ENCODE peak calls at places on chromosomes 4 and X, in seven cellular contexts. One of them, this sample, is unnamed.

GRCh38 chr4:76315267-76315918 is 8.9 kb downstream of the STBD1 start:
- DNase-seq in fibroblast of the conjunctiva: no peak
- DNase-seq in Ammon's horn: no peak
- DNase-seq in activated naive CD8-positive, alpha-beta T cell treated with anti-CD3 and anti-CD28 coated beads, Interleukin-2, amount 50 U/mL, for 24 hours: no peak
- DNase-seq in psoas muscle: no peak
- DNase-seq in uterus: no peak
- DNase-seq in stimulated activated CD4-positive, alpha-beta T cell treated with anti-CD3 and anti-CD28 coated beads, Interleukin-2, amount 100 ng/mL, for 24 hours: no peak
- DNase-seq in this sample: no peak

GRCh38 chr4:15868065-15868464 is 70.5 kb downstream of the FGFBP1 start:
- DNase-seq in fibroblast of the conjunctiva: peak
- DNase-seq in Ammon's horn: no peak
- DNase-seq in stimulated activated CD4-positive, alpha-beta T cell treated with anti-CD3 and anti-CD28 coated beads, Interleukin-2, amount 100 ng/mL, for 24 hours: no peak
- DNase-seq in psoas muscle: no peak
- DNase-seq in activated naive CD8-positive, alpha-beta T cell treated with anti-CD3 and anti-CD28 coated beads, Interleukin-2, amount 50 U/mL, for 24 hours: no peak
- DNase-seq in uterus: no peak
- DNase-seq in this sample: no peak

GRCh38 chr4:38328963-38329729 is 334.9 kb upstream of the KLF3 start:
- DNase-seq in uterus: no peak
- DNase-seq in fibroblast of the conjunctiva: no peak
- DNase-seq in stimulated activated CD4-positive, alpha-beta T cell treated with anti-CD3 and anti-CD28 coated beads, Interleukin-2, amount 100 ng/mL, for 24 hours: no peak
- DNase-seq in activated naive CD8-positive, alpha-beta T cell treated with anti-CD3 and anti-CD28 coated beads, Interleukin-2, amount 50 U/mL, for 24 hours: no peak
- DNase-seq in psoas muscle: no peak
- DNase-seq in Ammon's horn: no peak
- DNase-seq in this sample: no peak

GRCh38 chr4:151527699-151528098 is 118.7 kb downstream of the FHIP1A start:
- DNase-seq in uterus: no peak
- DNase-seq in fibroblast of the conjunctiva: no peak
- DNase-seq in stimulated activated CD4-positive, alpha-beta T cell treated with anti-CD3 and anti-CD28 coated beads, Interleukin-2, amount 100 ng/mL, for 24 hours: no peak
- DNase-seq in activated naive CD8-positive, alpha-beta T cell treated with anti-CD3 and anti-CD28 coated beads, Interleukin-2, amount 50 U/mL, for 24 hours: no peak
- DNase-seq in psoas muscle: no peak
- DNase-seq in Ammon's horn: no peak
- DNase-seq in this sample: no peak

GRCh38 chr4:141609243-141609642 is 27.1 kb upstream of the IL15 start:
- DNase-seq in activated naive CD8-positive, alpha-beta T cell treated with anti-CD3 and anti-CD28 coated beads, Interleukin-2, amount 50 U/mL, for 24 hours: no peak
- DNase-seq in fibroblast of the conjunctiva: no peak
- DNase-seq in Ammon's horn: no peak
- DNase-seq in uterus: no peak
- DNase-seq in psoas muscle: no peak
- DNase-seq in stimulated activated CD4-positive, alpha-beta T cell treated with anti-CD3 and anti-CD28 coated beads, Interleukin-2, amount 100 ng/mL, for 24 hours: no peak
- DNase-seq in this sample: no peak

GRCh38 chrX:34810364-34810763 is 132.2 kb upstream of the FAM47B start:
- DNase-seq in stimulated activated CD4-positive, alpha-beta T cell treated with anti-CD3 and anti-CD28 coated beads, Interleukin-2, amount 100 ng/mL, for 24 hours: no peak
- DNase-seq in fibroblast of the conjunctiva: no peak
- DNase-seq in uterus: no peak
- DNase-seq in activated naive CD8-positive, alpha-beta T cell treated with anti-CD3 and anti-CD28 coated beads, Interleukin-2, amount 50 U/mL, for 24 hours: no peak
- DNase-seq in Ammon's horn: no peak
- DNase-seq in psoas muscle: no peak
- DNase-seq in this sample: no peak

GRCh38 chr4:99074816-99075215 is 13.8 kb downstream of the ADH5 start:
- DNase-seq in activated naive CD8-positive, alpha-beta T cell treated with anti-CD3 and anti-CD28 coated beads, Interleukin-2, amount 50 U/mL, for 24 hours: no peak
- DNase-seq in fibroblast of the conjunctiva: no peak
- DNase-seq in Ammon's horn: no peak
- DNase-seq in uterus: no peak
- DNase-seq in stimulated activated CD4-positive, alpha-beta T cell treated with anti-CD3 and anti-CD28 coated beads, Interleukin-2, amount 100 ng/mL, for 24 hours: no peak
- DNase-seq in psoas muscle: no peak
- DNase-seq in this sample: no peak

GRCh38 chr4:137707626-137708025 is 175.3 kb upstream of the PCDH18 start:
- DNase-seq in Ammon's horn: no peak
- DNase-seq in uterus: no peak
- DNase-seq in activated naive CD8-positive, alpha-beta T cell treated with anti-CD3 and anti-CD28 coated beads, Interleukin-2, amount 50 U/mL, for 24 hours: no peak
- DNase-seq in fibroblast of the conjunctiva: peak
- DNase-seq in stimulated activated CD4-positive, alpha-beta T cell treated with anti-CD3 and anti-CD28 coated beads, Interleukin-2, amount 100 ng/mL, for 24 hours: no peak
- DNase-seq in psoas muscle: no peak
- DNase-seq in this sample: no peak

GRCh38 chr4:16783119-16783518 is 115.3 kb downstream of the LDB2 start:
- DNase-seq in stimulated activated CD4-positive, alpha-beta T cell treated with anti-CD3 and anti-CD28 coated beads, Interleukin-2, amount 100 ng/mL, for 24 hours: no peak
- DNase-seq in activated naive CD8-positive, alpha-beta T cell treated with anti-CD3 and anti-CD28 coated beads, Interleukin-2, amount 50 U/mL, for 24 hours: no peak
- DNase-seq in uterus: no peak
- DNase-seq in psoas muscle: no peak
- DNase-seq in Ammon's horn: no peak
- DNase-seq in fibroblast of the conjunctiva: no peak
- DNase-seq in this sample: no peak

GRCh38 chrX:103461156-103461555 is 58.1 kb downstream of the RAB40A start:
- DNase-seq in psoas muscle: no peak
- DNase-seq in stimulated activated CD4-positive, alpha-beta T cell treated with anti-CD3 and anti-CD28 coated beads, Interleukin-2, amount 100 ng/mL, for 24 hours: no peak
- DNase-seq in activated naive CD8-positive, alpha-beta T cell treated with anti-CD3 and anti-CD28 coated beads, Interleukin-2, amount 50 U/mL, for 24 hours: no peak
- DNase-seq in uterus: no peak
- DNase-seq in fibroblast of the conjunctiva: no peak
- DNase-seq in Ammon's horn: no peak
- DNase-seq in this sample: no peak

GRCh38 chr4:89254847-89255246 is 52.8 kb downstream of the GPRIN3 start:
- DNase-seq in activated naive CD8-positive, alpha-beta T cell treated with anti-CD3 and anti-CD28 coated beads, Interleukin-2, amount 50 U/mL, for 24 hours: peak
- DNase-seq in fibroblast of the conjunctiva: no peak
- DNase-seq in psoas muscle: no peak
- DNase-seq in Ammon's horn: peak
- DNase-seq in uterus: no peak
- DNase-seq in stimulated activated CD4-positive, alpha-beta T cell treated with anti-CD3 and anti-CD28 coated beads, Interleukin-2, amount 100 ng/mL, for 24 hours: peak
- DNase-seq in this sample: no peak

GRCh38 chr4:15893967-15894366 is 44.6 kb downstream of the FGFBP1 start:
- DNase-seq in psoas muscle: no peak
- DNase-seq in Ammon's horn: no peak
- DNase-seq in fibroblast of the conjunctiva: peak
- DNase-seq in stimulated activated CD4-positive, alpha-beta T cell treated with anti-CD3 and anti-CD28 coated beads, Interleukin-2, amount 100 ng/mL, for 24 hours: no peak
- DNase-seq in activated naive CD8-positive, alpha-beta T cell treated with anti-CD3 and anti-CD28 coated beads, Interleukin-2, amount 50 U/mL, for 24 hours: no peak
- DNase-seq in uterus: no peak
- DNase-seq in this sample: no peak

GRCh38 chrX:37905436-37906147 is 58.2 kb upstream of the DYNLT3 start:
- DNase-seq in Ammon's horn: peak
- DNase-seq in psoas muscle: no peak
- DNase-seq in stimulated activated CD4-positive, alpha-beta T cell treated with anti-CD3 and anti-CD28 coated beads, Interleukin-2, amount 100 ng/mL, for 24 hours: peak
- DNase-seq in fibroblast of the conjunctiva: no peak
- DNase-seq in activated naive CD8-positive, alpha-beta T cell treated with anti-CD3 and anti-CD28 coated beads, Interleukin-2, amount 50 U/mL, for 24 hours: peak
- DNase-seq in uterus: peak
- DNase-seq in this sample: no peak

GRCh38 chr4:23930750-23931488 is 41.1 kb upstream of the PPARGC1A start:
- DNase-seq in uterus: peak
- DNase-seq in stimulated activated CD4-positive, alpha-beta T cell treated with anti-CD3 and anti-CD28 coated beads, Interleukin-2, amount 100 ng/mL, for 24 hours: no peak
- DNase-seq in activated naive CD8-positive, alpha-beta T cell treated with anti-CD3 and anti-CD28 coated beads, Interleukin-2, amount 50 U/mL, for 24 hours: no peak
- DNase-seq in psoas muscle: peak
- DNase-seq in Ammon's horn: peak
- DNase-seq in fibroblast of the conjunctiva: no peak
- DNase-seq in this sample: no peak

GRCh38 chr4:128757712-128758111 is 51.8 kb upstream of the JADE1 start:
- DNase-seq in activated naive CD8-positive, alpha-beta T cell treated with anti-CD3 and anti-CD28 coated beads, Interleukin-2, amount 50 U/mL, for 24 hours: no peak
- DNase-seq in Ammon's horn: peak
- DNase-seq in uterus: no peak
- DNase-seq in fibroblast of the conjunctiva: no peak
- DNase-seq in psoas muscle: peak
- DNase-seq in stimulated activated CD4-positive, alpha-beta T cell treated with anti-CD3 and anti-CD28 coated beads, Interleukin-2, amount 100 ng/mL, for 24 hours: no peak
- DNase-seq in this sample: no peak

GRCh38 chrX:781216-782211 is 150.9 kb downstream of the SHOX start:
- DNase-seq in Ammon's horn: no peak
- DNase-seq in psoas muscle: no peak
- DNase-seq in fibroblast of the conjunctiva: no peak
- DNase-seq in activated naive CD8-positive, alpha-beta T cell treated with anti-CD3 and anti-CD28 coated beads, Interleukin-2, amount 50 U/mL, for 24 hours: no peak
- DNase-seq in stimulated activated CD4-positive, alpha-beta T cell treated with anti-CD3 and anti-CD28 coated beads, Interleukin-2, amount 100 ng/mL, for 24 hours: no peak
- DNase-seq in uterus: no peak
- DNase-seq in this sample: no peak

GRCh38 chr4:55996611-55997010 is 47.9 kb downstream of the CEP135 start:
- DNase-seq in uterus: no peak
- DNase-seq in Ammon's horn: no peak
- DNase-seq in stimulated activated CD4-positive, alpha-beta T cell treated with anti-CD3 and anti-CD28 coated beads, Interleukin-2, amount 100 ng/mL, for 24 hours: no peak
- DNase-seq in activated naive CD8-positive, alpha-beta T cell treated with anti-CD3 and anti-CD28 coated beads, Interleukin-2, amount 50 U/mL, for 24 hours: no peak
- DNase-seq in psoas muscle: no peak
- DNase-seq in fibroblast of the conjunctiva: no peak
- DNase-seq in this sample: no peak

This sample was measured in SK-N-MC.